ENCODE peak calls at places on chromosomes 11 and 22, in eight cellular contexts. L is thoracic aorta; M is adrenal gland; F is upper lobe of right lung; A is thyroid gland; I is type B pancreatic cell; V is LNCaP clone FGC; J is CD4-positive, alpha-beta T cell. K is an unnamed sample.
A peak's percentile ranks its signal among the peaks of the same experiment; 100 is the strongest.

GRCh38 chr11:72524711-72525110 is 90.4 kb upstream of the CLPB start:
- DNase-seq in J (no peak), L (no peak), F (no peak), V (no peak), A (no peak), I (no peak), M (peak; percentile 44), K (no peak)

GRCh38 chr11:12150831-12151382 is 40.5 kb downstream of the MICAL2 start:
- DNase-seq in I (no peak), J (no peak), M (no peak), A (no peak), V (no peak), F (peak; percentile 7), L (no peak), K (no peak)

GRCh38 chr11:73159297-73159696 is 17.2 kb upstream of the FCHSD2 start:
- DNase-seq in A (no peak), V (no peak), J (no peak), I (no peak), F (no peak), L (no peak), M (no peak), K (no peak)

GRCh38 chr11:73747762-73748161 is 13.1 kb downstream of the RAB6A start:
- DNase-seq in I (no peak), A (no peak), V (no peak), J (no peak), M (no peak), F (no peak), L (no peak), K (no peak)

GRCh38 chr22:31148953-31149627 is 8.8 kb upstream of the PLA2G3 start:
- DNase-seq in M (peak; percentile 85), L (no peak), A (peak; percentile 85), V (no peak), F (peak; percentile 77), I (no peak), J (peak; percentile 18), K (peak; percentile 75)

GRCh38 chr11:11387201-11387600 is 34.2 kb upstream of the CSNK2A3 start:
- DNase-seq in I (no peak), L (no peak), F (no peak), V (no peak), A (no peak), M (no peak), J (no peak), K (no peak)

GRCh38 chr11:101091781-101092180 is 37.8 kb downstream of the PGR start:
- DNase-seq in V (peak; percentile 69), I (no peak), J (no peak), F (no peak), M (peak; percentile 25), L (no peak), A (no peak), K (peak; percentile 3)

GRCh38 chr11:96483550-96483949 is 93.7 kb downstream of the JRKL start:
- DNase-seq in F (no peak), L (no peak), V (no peak), A (no peak), J (no peak), M (no peak), I (no peak), K (no peak)

GRCh38 chr11:57073121-57073520 is 84.4 kb downstream of the OR5AK2 start:
- DNase-seq in V (no peak), A (no peak), J (no peak), F (no peak), I (no peak), M (no peak), L (no peak), K (no peak)

GRCh38 chr11:70090989-70091388 is 12.9 kb downstream of the ANO1 start:
- DNase-seq in I (no peak), M (no peak), V (no peak), J (no peak), L (no peak), F (no peak), A (peak; percentile 92), K (no peak)

GRCh38 chr11:43944761-43945311 is 2.4 kb downstream of the C11orf96 start:
- DNase-seq in F (peak; percentile 92), A (no peak), J (peak; percentile 43), I (peak; percentile 81), L (no peak), V (no peak), M (peak; percentile 77), K (peak; percentile 83)

GRCh38 chr11:102971766-102972165 is 16.2 kb upstream of the MMP13 start:
- DNase-seq in I (no peak), M (no peak), A (no peak), F (no peak), V (no peak), J (no peak), L (no peak), K (no peak)
- TF ChIP-seq CTCF in I (no peak), M (no peak), A (no peak), F (no peak), V (no peak), J (no peak), L (no peak), K (no peak)

GRCh38 chr22:23894710-23895598 is 771 bp downstream of the MIF start:
- DNase-seq in M (peak; percentile 84), I (peak; percentile 86), F (peak; percentile 91), V (peak; percentile 83), J (peak; percentile 44), A (peak; percentile 96), L (peak; percentile 31), K (peak; percentile 84)
- TF ChIP-seq CTCF in M (no peak), I (peak; percentile 67), F (peak; percentile 32), V (peak; percentile 37), J (peak; percentile 49), A (peak; percentile 25), L (no peak), K (peak; percentile 56)

GRCh38 chr11:47248304-47248663 is 330 bp downstream of the ACP2 start:
- DNase-seq in V (no peak), J (no peak), F (no peak), M (no peak), I (no peak), L (no peak), A (no peak), K (no peak)

GRCh38 chr11:47251751-47252150 is 3.1 kb upstream of the ACP2 start:
- DNase-seq in J (no peak), L (no peak), F (no peak), I (no peak), V (no peak), M (no peak), A (no peak), K (no peak)

GRCh38 chr11:47249378-47249715 is 733 bp upstream of the ACP2 start:
- DNase-seq in J (no peak), I (no peak), A (no peak), F (no peak), V (no peak), L (no peak), M (no peak), K (no peak)

GRCh38 chr11:47247502-47247901 is 1.1 kb downstream of the ACP2 start:
- DNase-seq in V (no peak), L (no peak), M (no peak), A (no peak), F (no peak), J (no peak), I (no peak), K (no peak)

GRCh38 chr11:47248664-47249377 is at the start of gene ACP2:
- DNase-seq in I (peak; percentile 90), L (peak; percentile 59), J (peak; percentile 83), V (peak; percentile 66), F (peak; percentile 94), M (peak; percentile 95), A (peak; percentile 91), K (peak; percentile 86)
- TF ChIP-seq CTCF in I (peak; percentile 33), L (peak; percentile 34), J (no peak), V (peak; percentile 37), F (peak; percentile 5), M (no peak), A (peak; percentile 39), K (peak; percentile 55)

GRCh38 chr22:19430890-19431541 is 517 bp downstream of the HIRA start:
- DNase-seq in F (peak; percentile 70), L (no peak), J (no peak), V (no peak), M (peak; percentile 50), I (peak; percentile 73), A (peak; percentile 36), K (peak; percentile 45)
- TF ChIP-seq CTCF in F (no peak), L (no peak), J (no peak), V (no peak), M (peak; percentile 24), I (peak; percentile 51), A (no peak), K (no peak)

GRCh38 chr11:1826552-1827094 is 8.2 kb upstream of the SYT8 start:
- DNase-seq in F (peak; percentile 81), J (no peak), M (no peak), I (no peak), L (peak; percentile 77), V (no peak), A (no peak), K (no peak)
- TF ChIP-seq CTCF in F (peak; percentile 12), J (no peak), M (no peak), I (no peak), L (no peak), V (peak; percentile 17), A (no peak), K (no peak)

GRCh38 chr11:7572001-7572712 is 58.4 kb downstream of the PPFIBP2 start:
- DNase-seq in V (no peak), J (no peak), M (no peak), L (no peak), F (no peak), A (no peak), I (no peak), K (no peak)
- TF ChIP-seq CTCF in V (no peak), J (no peak), M (no peak), L (no peak), F (no peak), A (no peak), I (no peak), K (no peak)